ENCODE peak calls at places on chromosomes 16 and 17, in nine cellular contexts. M is right lobe of liver, K is lower lobe of right lung, R is upper lobe of right lung, H is mucosa of descending colon, B is ovary, W is body of pancreas, Q is tibial nerve, D is adrenal gland. V is an unnamed sample.

GRCh38 chr16:53991181-53992056 is 287.5 kb downstream of the FTO start:
- DNase-seq in M (no peak), K (peak; percentile 58), R (peak; percentile 68), H (no peak), B (no peak), W (peak; percentile 45), Q (no peak), D (no peak), V (no peak)

GRCh38 chr16:88792078-88792550 is 7.1 kb upstream of the PIEZO1 start:
- DNase-seq in M (no peak), K (no peak), R (no peak), H (no peak), B (no peak), W (no peak), Q (no peak), D (no peak), V (peak; percentile 78)

GRCh38 chr16:51243836-51244483 is 92.9 kb upstream of the SALL1 start:
- DNase-seq in M (peak; percentile 56), K (no peak), R (no peak), H (peak; percentile 51), B (peak; percentile 54), W (peak; percentile 60), Q (no peak), D (no peak), V (no peak)

GRCh38 chr16:57882797-57883196 is 80.5 kb upstream of the KIFC3 start:
- DNase-seq in M (no peak), K (no peak), R (no peak), H (no peak), B (no peak), W (no peak), Q (no peak), D (no peak), V (no peak)

GRCh38 chr16:88387941-88388627 is 5.3 kb downstream of the ZNF469 start:
- DNase-seq in M (no peak), K (peak; percentile 89), R (peak; percentile 90), H (peak; percentile 82), B (no peak), W (peak; percentile 73), Q (no peak), D (peak; percentile 38), V (peak; percentile 76)

GRCh38 chr17:44522883-44523671 is 19.9 kb upstream of the GPATCH8 start:
- DNase-seq in M (peak; percentile 66), K (peak; percentile 81), R (peak; percentile 85), H (peak; percentile 81), B (peak; percentile 21), W (peak; percentile 86), Q (peak; percentile 38), D (peak; percentile 80), V (peak; percentile 63)

GRCh38 chr17:77581480-77581879 is 377.0 kb upstream of the TNRC6C start:
- DNase-seq in M (no peak), K (peak; percentile 1), R (peak; percentile 6), H (no peak), B (no peak), W (no peak), Q (no peak), D (no peak), V (no peak)

GRCh38 chr16:14095883-14096551 is 24.9 kb downstream of the MRTFB start:
- DNase-seq in M (no peak), K (no peak), R (no peak), H (no peak), B (no peak), W (peak; percentile 63), Q (no peak), D (no peak), V (no peak)

GRCh38 chr16:87235810-87236515 is 81.2 kb downstream of the C16orf95 start:
- DNase-seq in M (no peak), K (no peak), R (no peak), H (no peak), B (no peak), W (no peak), Q (no peak), D (no peak), V (no peak)

GRCh38 chr16:27851586-27851985 is 211.9 kb downstream of the GSG1L start:
- DNase-seq in M (no peak), K (no peak), R (peak; percentile 55), H (no peak), B (no peak), W (no peak), Q (no peak), D (no peak), V (no peak)

GRCh38 chr17:59331929-59332889 is 754 bp downstream of the YPEL2 start:
- DNase-seq in M (peak; percentile 88), K (peak; percentile 73), R (peak; percentile 83), H (peak; percentile 57), B (peak; percentile 34), W (peak; percentile 67), Q (no peak), D (peak; percentile 64), V (peak; percentile 65)

GRCh38 chr17:73594598-73594997 is 49.6 kb downstream of the SDK2 start:
- DNase-seq in M (no peak), K (no peak), R (no peak), H (no peak), B (no peak), W (no peak), Q (no peak), D (no peak), V (no peak)

GRCh38 chr16:10964039-10964890 is 19.9 kb downstream of the CLEC16A start:
- DNase-seq in M (peak; percentile 83), K (peak; percentile 87), R (peak; percentile 91), H (peak; percentile 87), B (peak; percentile 75), W (peak; percentile 88), Q (peak; percentile 63), D (peak; percentile 81), V (peak; percentile 96)

GRCh38 chr17:21417921-21418320 is 41.8 kb downstream of the KCNJ12 start:
- DNase-seq in M (no peak), K (no peak), R (no peak), H (no peak), B (no peak), W (no peak), Q (no peak), D (no peak), V (no peak)

GRCh38 chr17:77887464-77888241 is 70.8 kb upstream of the TNRC6C start:
- DNase-seq in M (peak; percentile 84), K (peak; percentile 91), R (peak; percentile 91), H (peak; percentile 63), B (peak; percentile 56), W (peak; percentile 79), Q (peak; percentile 85), D (peak; percentile 77), V (peak; percentile 95)

DNA sequence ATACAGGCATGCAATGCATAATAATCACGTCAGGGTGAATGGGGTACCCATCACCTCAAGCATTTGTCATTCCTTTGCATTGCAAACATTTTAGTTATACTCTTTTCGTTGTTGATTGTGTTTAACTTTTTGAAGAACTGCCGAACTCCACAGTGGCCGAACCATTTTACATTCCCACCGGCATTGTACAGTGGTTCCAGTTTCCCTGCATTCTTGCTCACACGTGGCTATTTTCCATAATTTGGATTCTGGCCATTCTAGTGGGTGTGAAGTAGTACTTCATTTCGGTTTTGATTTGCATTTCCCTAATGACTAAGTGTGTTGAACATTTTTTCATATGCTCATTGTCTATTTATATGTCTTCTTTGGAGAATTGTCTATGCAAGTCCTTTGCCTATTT is 13.0 kb downstream of the NOL11 start:
- DNase-seq in M (no peak), K (no peak), R (no peak), H (no peak), B (no peak), W (no peak), Q (no peak), D (no peak), V (no peak)
- H3K36me3 ChIP-seq in M (peaks cover 8% of the 10 kb centered on the region), K (peaks cover 93% of the 10 kb centered on the region), R (peaks cover 97% of the 10 kb centered on the region), H (peaks cover 16% of the 10 kb centered on the region), B (no peaks in the 10 kb centered on the region), W (peaks cover 32% of the 10 kb centered on the region), Q (peaks cover 31% of the 10 kb centered on the region), D (no peaks in the 10 kb centered on the region), V (no peaks in the 10 kb centered on the region)

DNA sequence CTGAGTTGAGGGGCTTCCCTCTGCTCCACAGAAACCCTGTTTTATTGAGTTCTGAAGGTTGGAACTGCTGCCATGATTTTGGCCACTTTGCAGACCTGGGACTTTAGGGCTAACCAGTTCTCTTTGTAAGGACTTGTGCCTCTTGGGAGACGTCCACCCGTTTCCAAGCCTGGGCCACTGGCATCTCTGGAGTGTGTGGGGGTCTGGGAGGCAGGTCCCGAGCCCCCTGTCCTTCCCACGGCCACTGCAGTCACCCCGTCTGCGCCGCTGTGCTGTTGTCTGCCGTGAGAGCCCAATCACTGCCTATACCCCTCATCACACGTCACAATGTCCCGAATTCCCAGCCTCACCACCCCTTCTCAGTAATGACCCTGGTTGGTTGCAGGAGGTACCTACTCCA is 26.0 kb downstream of the STH start:
- DNase-seq in M (no peak), K (no peak), R (no peak), H (no peak), B (no peak), W (no peak), Q (no peak), D (no peak), V (no peak)
- H3K4me1 ChIP-seq in M (no peaks in the 10 kb centered on the region), K (peaks cover 9% of the 10 kb centered on the region), R (no peaks in the 10 kb centered on the region), H (no peaks in the 10 kb centered on the region), B (no peaks in the 10 kb centered on the region), W (peaks cover 68% of the 10 kb centered on the region), Q (no peaks in the 10 kb centered on the region), D (peaks cover 8% of the 10 kb centered on the region), V (peaks cover 22% of the 10 kb centered on the region)

DNA sequence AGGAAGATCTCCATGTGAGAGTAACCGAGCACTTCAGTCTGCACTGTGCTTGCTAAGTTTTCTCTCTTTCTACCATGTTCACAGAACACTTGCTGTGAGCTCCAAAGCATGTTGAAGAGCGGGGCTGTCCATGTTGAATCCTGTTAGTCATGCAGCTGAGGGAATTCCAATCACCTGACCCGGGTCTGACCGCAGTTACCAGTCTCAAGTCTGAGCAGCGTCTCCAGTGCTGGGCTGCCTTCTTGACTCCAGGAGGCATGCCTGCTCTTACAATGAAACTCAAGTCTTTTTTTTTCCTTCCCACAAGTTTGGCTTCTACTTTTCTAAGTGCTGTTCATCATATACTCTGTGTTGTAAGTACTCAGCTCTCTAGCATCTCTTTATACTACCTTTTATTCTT is 44.3 kb downstream of the HOXB1 start:
- DNase-seq in M (no peak), K (no peak), R (no peak), H (no peak), B (no peak), W (peak; percentile 5), Q (no peak), D (no peak), V (no peak)
- TF ChIP-seq CTCF in M (no peak), K (no peak), R (no peak), H (no peak), B (no peak), W (no peak), Q (no peak), D (no peak), V (no peak)

GRCh38 chr16:21964353-21964752 is 11.2 kb downstream of the UQCRC2 start:
- DNase-seq in M (no peak), K (no peak), R (no peak), H (no peak), B (no peak), W (no peak), Q (no peak), D (no peak), V (no peak)

GRCh38 chr16:21963887-21964286 is 10.7 kb downstream of the UQCRC2 start:
- DNase-seq in M (no peak), K (no peak), R (no peak), H (no peak), B (no peak), W (no peak), Q (no peak), D (no peak), V (no peak)

GRCh38 chr16:21957687-21958346 is 4.7 kb downstream of the UQCRC2 start:
- DNase-seq in M (no peak), K (no peak), R (no peak), H (no peak), B (no peak), W (no peak), Q (no peak), D (no peak), V (no peak)

GRCh38 chr16:21959050-21959449 is 5.9 kb downstream of the UQCRC2 start:
- DNase-seq in M (no peak), K (no peak), R (no peak), H (no peak), B (no peak), W (no peak), Q (no peak), D (no peak), V (no peak)

GRCh38 chr16:21962475-21962874 is 9.3 kb downstream of the UQCRC2 start:
- DNase-seq in M (no peak), K (no peak), R (no peak), H (no peak), B (no peak), W (no peak), Q (no peak), D (no peak), V (no peak)
- H3K36me3 ChIP-seq in M (peaks cover 44% of the 10 kb centered on the region), K (peaks cover 100% of the 10 kb centered on the region), R (peaks cover 99% of the 10 kb centered on the region), H (peaks cover 27% of the 10 kb centered on the region), B (no peaks in the 10 kb centered on the region), W (peaks cover 71% of the 10 kb centered on the region), Q (peaks cover 31% of the 10 kb centered on the region), D (no peaks in the 10 kb centered on the region), V (peaks cover 100% of the 10 kb centered on the region)